ENCODE peak calls at places on chromosomes 16 and 17, in five cellular contexts. One of them, this sample, is unnamed.
A peak's percentile ranks its signal among the peaks of the same experiment; 100 is the strongest.

GRCh38 chr16:57834936-57835335 is 32.6 kb upstream of the KIFC3 start:
- DNase-seq in HL-60: no peak
- DNase-seq in transverse colon: no peak
- DNase-seq in Panc1: no peak
- DNase-seq in left ventricle myocardium inferior: no peak
- DNase-seq in this sample: no peak

GRCh38 chr17:48626470-48627241 is 498 bp upstream of the HOXB9 start:
- DNase-seq in HL-60: no peak
- DNase-seq in transverse colon: peak; percentile 80
- DNase-seq in left ventricle myocardium inferior: no peak
- DNase-seq in Panc1: no peak
- DNase-seq in this sample: no peak

GRCh38 chr17:55327225-55328088 is 62.7 kb downstream of the HLF start:
- DNase-seq in transverse colon: peak; percentile 20
- DNase-seq in left ventricle myocardium inferior: no peak
- DNase-seq in Panc1: no peak
- DNase-seq in HL-60: no peak
- DNase-seq in this sample: no peak

GRCh38 chr17:5237541-5238016 is 2.9 kb upstream of the SCIMP start:
- DNase-seq in HL-60: peak; percentile 58
- DNase-seq in transverse colon: peak; percentile 72
- DNase-seq in left ventricle myocardium inferior: peak; percentile 26
- DNase-seq in Panc1: peak; percentile 82
- DNase-seq in this sample: no peak

GRCh38 chr16:87178177-87178863 is 138.9 kb downstream of the C16orf95 start:
- DNase-seq in transverse colon: no peak
- DNase-seq in HL-60: no peak
- DNase-seq in Panc1: no peak
- DNase-seq in left ventricle myocardium inferior: no peak
- DNase-seq in this sample: no peak

GRCh38 chr16:62240722-62241121 is 204.5 kb upstream of the CDH8 start:
- DNase-seq in left ventricle myocardium inferior: no peak
- DNase-seq in Panc1: no peak
- DNase-seq in transverse colon: no peak
- DNase-seq in HL-60: no peak
- DNase-seq in this sample: no peak

GRCh38 chr16:86821933-86822332 is 243.6 kb downstream of the FOXL1 start:
- DNase-seq in HL-60: no peak
- DNase-seq in left ventricle myocardium inferior: no peak
- DNase-seq in transverse colon: no peak
- DNase-seq in Panc1: no peak
- DNase-seq in this sample: no peak

GRCh38 chr17:79019631-79020584 is 4.1 kb upstream of the C1QTNF1 start:
- DNase-seq in HL-60: peak; percentile 62
- DNase-seq in left ventricle myocardium inferior: peak; percentile 68
- DNase-seq in Panc1: peak; percentile 18
- DNase-seq in transverse colon: peak; percentile 69
- DNase-seq in this sample: no peak

GRCh38 chr16:84063972-84064371 is 21.4 kb upstream of the SLC38A8 start:
- DNase-seq in Panc1: no peak
- DNase-seq in transverse colon: no peak
- DNase-seq in HL-60: no peak
- DNase-seq in left ventricle myocardium inferior: no peak
- DNase-seq in this sample: no peak

GRCh38 chr17:28675980-28676379 is 14.0 kb downstream of the SUPT6H start:
- DNase-seq in Panc1: no peak
- DNase-seq in left ventricle myocardium inferior: no peak
- DNase-seq in HL-60: no peak
- DNase-seq in transverse colon: peak; percentile 27
- DNase-seq in this sample: no peak

GRCh38 chr17:5629133-5629532 is 44.8 kb upstream of the NLRP1 start:
- DNase-seq in Panc1: no peak
- DNase-seq in HL-60: no peak
- DNase-seq in left ventricle myocardium inferior: no peak
- DNase-seq in transverse colon: no peak
- DNase-seq in this sample: no peak

GRCh38 chr17:33267881-33268548 is 25.1 kb downstream of the ASIC2 start:
- DNase-seq in transverse colon: no peak
- DNase-seq in Panc1: no peak
- DNase-seq in left ventricle myocardium inferior: no peak
- DNase-seq in HL-60: no peak
- DNase-seq in this sample: no peak

GRCh38 chr16:81006472-81007311 is at the start of the genes CENPN and CMC2:
- DNase-seq in left ventricle myocardium inferior: peak; percentile 99
- DNase-seq in Panc1: peak; percentile 91
- DNase-seq in transverse colon: peak; percentile 99
- DNase-seq in HL-60: peak; percentile 98
- DNase-seq in this sample: peak; percentile 84

GRCh38 chr17:80261159-80261894 is 675 bp downstream of the RNF213 start:
- DNase-seq in Panc1: no peak
- DNase-seq in left ventricle myocardium inferior: peak; percentile 49
- DNase-seq in transverse colon: peak; percentile 62
- DNase-seq in HL-60: peak; percentile 42
- DNase-seq in this sample: no peak

GRCh38 chr16:4032768-4033167 is 83.5 kb downstream of the ADCY9 start:
- DNase-seq in HL-60: peak; percentile 90
- DNase-seq in left ventricle myocardium inferior: no peak
- DNase-seq in Panc1: no peak
- DNase-seq in transverse colon: peak; percentile 73
- DNase-seq in this sample: no peak

GRCh38 chr17:62662855-62663254 is 35.4 kb downstream of the MRC2 start:
- DNase-seq in Panc1: no peak
- DNase-seq in transverse colon: no peak
- DNase-seq in left ventricle myocardium inferior: no peak
- DNase-seq in HL-60: no peak
- DNase-seq in this sample: no peak

GRCh38 chr17:27873746-27874145 is 19.4 kb downstream of the LYRM9 start:
- DNase-seq in left ventricle myocardium inferior: no peak
- DNase-seq in HL-60: no peak
- DNase-seq in transverse colon: no peak
- DNase-seq in Panc1: no peak
- DNase-seq in this sample: no peak

GRCh38 chr16:87681990-87682570 is 79.8 kb downstream of the JPH3 start:
- DNase-seq in left ventricle myocardium inferior: no peak
- DNase-seq in Panc1: no peak
- DNase-seq in transverse colon: no peak
- DNase-seq in HL-60: no peak
- DNase-seq in this sample: no peak

GRCh38 chr16:84141143-84141670 is 3.8 kb downstream of the HSDL1 start:
- DNase-seq in left ventricle myocardium inferior: no peak
- DNase-seq in Panc1: no peak
- DNase-seq in transverse colon: no peak
- DNase-seq in HL-60: no peak
- DNase-seq in this sample: no peak

GRCh38 chr17:11221721-11222120 is 19.3 kb upstream of the SHISA6 start:
- DNase-seq in HL-60: no peak
- DNase-seq in transverse colon: no peak
- DNase-seq in Panc1: no peak
- DNase-seq in left ventricle myocardium inferior: no peak
- DNase-seq in this sample: no peak

GRCh38 chr17:28860363-28860808 is 5.6 kb downstream of the ERAL1 start:
- DNase-seq in left ventricle myocardium inferior: no peak
- DNase-seq in HL-60: no peak
- DNase-seq in transverse colon: no peak
- DNase-seq in Panc1: no peak
- DNase-seq in this sample: no peak

DNA sequence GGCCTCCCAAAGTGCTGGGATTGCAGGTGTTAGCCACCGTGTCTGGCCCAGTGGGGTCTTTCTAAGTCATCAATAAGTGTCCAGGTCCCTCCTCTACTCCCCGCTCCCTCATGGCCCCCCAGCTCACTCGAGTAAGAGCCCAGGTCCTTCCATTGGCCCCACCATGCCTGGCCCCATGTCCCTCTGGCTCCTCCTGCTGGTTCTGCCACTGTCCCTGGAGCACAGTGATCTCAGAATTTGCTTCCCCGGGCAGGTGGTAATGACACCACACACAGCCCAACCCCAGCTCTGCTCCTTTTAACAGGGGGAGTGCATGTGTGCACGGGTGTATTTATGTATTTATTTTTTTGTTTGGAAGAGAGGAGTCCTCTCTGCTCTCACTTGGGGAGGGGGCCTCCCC is 19.6 kb downstream of the MGAT5B start:
- DNase-seq in HL-60: no peak
- DNase-seq in left ventricle myocardium inferior: no peak
- DNase-seq in transverse colon: no peak
- DNase-seq in Panc1: no peak
- DNase-seq in this sample: no peak
- TF ChIP-seq CTCF in HL-60: no peak
- TF ChIP-seq CTCF in left ventricle myocardium inferior: no peak
- TF ChIP-seq CTCF in transverse colon: no peak
- TF ChIP-seq CTCF in Panc1: no peak
- TF ChIP-seq CTCF in this sample: no peak

GRCh38 chr17:77528516-77529327 is 388.0 kb downstream of the SEC14L1 start:
- DNase-seq in Panc1: no peak
- DNase-seq in HL-60: no peak
- DNase-seq in left ventricle myocardium inferior: peak; percentile 25
- DNase-seq in transverse colon: no peak
- DNase-seq in this sample: no peak

GRCh38 chr17:77527394-77527793 is 386.6 kb downstream of the SEC14L1 start:
- DNase-seq in Panc1: no peak
- DNase-seq in left ventricle myocardium inferior: no peak
- DNase-seq in HL-60: no peak
- DNase-seq in transverse colon: no peak
- DNase-seq in this sample: no peak

GRCh38 chr17:77526728-77527355 is 386.1 kb downstream of the SEC14L1 start:
- DNase-seq in left ventricle myocardium inferior: no peak
- DNase-seq in HL-60: no peak
- DNase-seq in transverse colon: no peak
- DNase-seq in Panc1: no peak
- DNase-seq in this sample: no peak

GRCh38 chr17:77529328-77529650 is 388.5 kb downstream of the SEC14L1 start:
- DNase-seq in left ventricle myocardium inferior: no peak
- DNase-seq in transverse colon: no peak
- DNase-seq in Panc1: no peak
- DNase-seq in HL-60: no peak
- DNase-seq in this sample: no peak

DNA sequence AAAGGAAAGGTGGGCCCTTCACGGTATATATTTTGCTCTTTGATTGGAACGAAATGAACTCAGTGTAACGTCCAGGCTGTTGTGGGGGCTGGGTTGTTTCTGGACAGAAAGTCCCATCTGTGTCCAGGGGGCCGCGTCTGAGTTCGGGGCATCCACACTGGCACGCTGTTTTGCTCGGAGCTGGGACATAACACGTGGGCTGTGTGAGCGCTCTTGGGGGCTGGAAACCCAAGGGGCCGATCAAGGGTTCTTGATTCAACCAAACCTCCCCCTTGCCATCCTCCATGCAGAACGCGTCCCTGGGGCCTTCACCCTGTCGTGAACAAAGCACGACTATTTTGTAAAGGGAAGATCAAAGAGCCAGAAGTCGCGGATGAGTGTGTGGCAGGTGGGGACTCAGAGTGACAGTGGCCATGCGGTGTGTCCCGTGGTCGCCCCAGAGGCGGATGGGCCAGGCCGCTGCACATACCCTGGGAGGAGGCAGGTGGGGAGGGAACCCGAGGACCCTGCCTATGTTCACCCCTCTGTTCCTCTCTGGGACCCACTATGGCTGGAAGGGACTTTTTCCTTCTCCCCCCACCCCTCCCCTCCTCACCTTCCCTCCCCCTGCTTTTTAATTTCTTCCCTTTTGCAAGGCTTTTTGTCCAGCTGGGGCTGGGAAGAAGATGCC is 387.2 kb downstream of the SEC14L1 start:
- DNase-seq in HL-60: no peak
- DNase-seq in left ventricle myocardium inferior: no peak
- DNase-seq in transverse colon: no peak
- DNase-seq in Panc1: no peak
- DNase-seq in this sample: no peak
- H3K4me3 ChIP-seq in HL-60: no peak overlapping the region
- H3K4me3 ChIP-seq in left ventricle myocardium inferior: peak overlapping the region; percentile 62
- H3K4me3 ChIP-seq in transverse colon: no peak overlapping the region
- H3K4me3 ChIP-seq in Panc1: peak overlapping the region; percentile 48
- H3K4me3 ChIP-seq in this sample: no peak overlapping the region

DNA sequence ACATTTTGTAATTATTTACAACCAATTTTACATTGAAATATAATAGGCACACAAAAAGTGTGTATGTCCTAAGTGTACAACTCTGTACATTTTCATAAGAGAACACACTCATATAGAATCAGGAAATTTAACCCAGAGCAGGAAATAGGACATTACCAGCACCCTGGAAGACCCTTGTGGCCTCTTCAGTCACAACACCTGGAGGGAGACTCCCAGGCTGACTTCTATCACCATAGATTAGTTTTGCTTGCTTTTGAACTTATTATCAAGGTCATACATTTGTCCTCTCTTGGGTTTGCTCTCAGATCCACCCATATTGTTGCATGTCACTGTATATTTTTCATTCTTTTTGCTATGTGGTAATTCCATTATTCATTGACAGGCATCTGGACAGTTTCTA is 5.8 kb downstream of the RIPOR1 start:
- DNase-seq in transverse colon: no peak
- DNase-seq in HL-60: no peak
- DNase-seq in Panc1: no peak
- DNase-seq in left ventricle myocardium inferior: no peak
- DNase-seq in this sample: no peak
- TF ChIP-seq CTCF in transverse colon: no peak
- TF ChIP-seq CTCF in HL-60: no peak
- TF ChIP-seq CTCF in Panc1: no peak
- TF ChIP-seq CTCF in left ventricle myocardium inferior: no peak
- TF ChIP-seq CTCF in this sample: no peak

GRCh38 chr17:67504182-67504581 is 127.1 kb downstream of the PITPNC1 start:
- DNase-seq in Panc1: no peak
- DNase-seq in transverse colon: no peak
- DNase-seq in left ventricle myocardium inferior: no peak
- DNase-seq in HL-60: no peak
- DNase-seq in this sample: no peak

GRCh38 chr17:67503184-67503583 is 126.1 kb downstream of the PITPNC1 start:
- DNase-seq in transverse colon: no peak
- DNase-seq in HL-60: no peak
- DNase-seq in left ventricle myocardium inferior: no peak
- DNase-seq in Panc1: peak; percentile 65
- DNase-seq in this sample: no peak

GRCh38 chr17:67500261-67500660 is 123.2 kb downstream of the PITPNC1 start:
- DNase-seq in transverse colon: no peak
- DNase-seq in left ventricle myocardium inferior: no peak
- DNase-seq in HL-60: no peak
- DNase-seq in Panc1: no peak
- DNase-seq in this sample: no peak

GRCh38 chr17:67499673-67500072 is 122.6 kb downstream of the PITPNC1 start:
- DNase-seq in transverse colon: no peak
- DNase-seq in Panc1: no peak
- DNase-seq in left ventricle myocardium inferior: no peak
- DNase-seq in HL-60: no peak
- DNase-seq in this sample: no peak

DNA sequence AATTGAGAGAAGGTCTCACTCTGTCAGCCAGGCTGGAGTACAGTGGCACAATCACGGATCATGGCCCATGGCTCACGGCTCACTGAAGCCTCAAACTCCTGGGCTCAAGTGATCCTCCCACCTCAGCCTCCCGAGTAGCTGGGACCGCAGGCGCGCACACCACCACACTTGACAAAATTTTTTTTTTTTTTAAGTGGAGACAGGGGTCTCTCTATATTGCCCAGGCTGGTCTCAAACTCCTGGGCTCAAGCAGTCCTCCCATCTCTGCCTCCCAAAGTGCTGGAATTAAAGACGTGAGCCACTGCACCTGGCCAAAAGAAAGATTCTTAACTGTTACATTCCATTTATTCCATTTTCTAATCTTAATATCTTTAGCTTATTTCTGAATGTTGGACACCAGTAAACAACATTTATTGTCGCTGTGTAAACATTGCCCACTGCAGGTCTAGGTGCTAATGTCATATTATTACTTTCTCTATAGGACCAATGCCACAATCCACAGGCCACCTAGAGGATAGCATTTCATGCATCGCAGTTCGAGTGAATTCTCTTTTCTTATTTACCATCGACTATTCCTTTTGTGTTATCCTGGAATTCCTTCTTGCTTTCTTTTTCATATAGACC is 123.7 kb downstream of the PITPNC1 start:
- DNase-seq in left ventricle myocardium inferior: no peak
- DNase-seq in HL-60: no peak
- DNase-seq in Panc1: no peak
- DNase-seq in transverse colon: no peak
- DNase-seq in this sample: no peak
- H3K4me3 ChIP-seq in left ventricle myocardium inferior: no peak overlapping the region
- H3K4me3 ChIP-seq in HL-60: no peak overlapping the region
- H3K4me3 ChIP-seq in Panc1: no peak overlapping the region
- H3K4me3 ChIP-seq in transverse colon: no peak overlapping the region
- H3K4me3 ChIP-seq in this sample: no peak overlapping the region